ENCODE peak calls at places on chromosome 4, in six cellular contexts. B is CD8-positive, alpha-beta T cell; U is CD8-positive, alpha-beta memory T cell; K is H9; O is ovary; Q is aorta. F is an unnamed sample. For H3K4me1 and H3K27me3, the result is how much of the 10 kb centered on the place peaks cover.

GRCh38 chr4:22897520-22898108 is 204.9 kb downstream of the GBA3 start:
- DNase-seq in U (no peak), B (no peak), O (no peak), K (peak), Q (no peak), F (peak)

GRCh38 chr4:151540728-151541437 is 131.9 kb downstream of the FHIP1A start:
- DNase-seq in K (no peak), U (no peak), B (no peak), O (no peak), Q (no peak), F (no peak)

GRCh38 chr4:151371045-151371605 is 37.9 kb upstream of the FHIP1A start:
- DNase-seq in U (no peak), Q (no peak), B (no peak), K (no peak), O (no peak), F (no peak)

GRCh38 chr4:99324978-99325377 is 3.8 kb upstream of the ADH1B start:
- DNase-seq in K (no peak), Q (peak), B (no peak), U (no peak), O (peak), F (no peak)

GRCh38 chr4:184746532-184746870 is 12.6 kb upstream of the CENPU start:
- DNase-seq in U (no peak), Q (no peak), B (no peak), K (no peak), O (peak), F (no peak)

GRCh38 chr4:24810016-24810415 is 14.6 kb downstream of the SOD3 start:
- DNase-seq in U (no peak), O (no peak), Q (no peak), K (no peak), B (no peak), F (no peak)

GRCh38 chr4:137253949-137254348 is 278.3 kb downstream of the PCDH18 start:
- DNase-seq in B (no peak), O (no peak), Q (no peak), U (no peak), K (no peak), F (no peak)

GRCh38 chr4:185283723-185284122 is 74.3 kb downstream of the SNX25 start:
- DNase-seq in B (no peak), K (no peak), Q (no peak), U (no peak), O (no peak), F (no peak)

GRCh38 chr4:128812360-128812958 is 3.0 kb downstream of the JADE1 start:
- DNase-seq in O (no peak), U (no peak), B (no peak), K (peak), Q (no peak), F (no peak)

GRCh38 chr4:2849267-2850140 is 5.9 kb downstream of the ADD1 start:
- DNase-seq in K (no peak), Q (no peak), B (no peak), U (no peak), O (no peak), F (no peak)

GRCh38 chr4:133152801-133153526 is 3.9 kb downstream of the PCDH10 start:
- DNase-seq in Q (no peak), B (no peak), O (no peak), U (no peak), K (peak), F (no peak)

GRCh38 chr4:121308328-121308663 is 72.5 kb downstream of the QRFPR start:
- DNase-seq in K (no peak), B (no peak), U (no peak), Q (no peak), O (no peak), F (peak)

GRCh38 chr4:76489799-76490176 is 54.8 kb downstream of the SHROOM3 start:
- DNase-seq in Q (no peak), O (no peak), K (no peak), U (no peak), B (no peak), F (no peak)

GRCh38 chr4:104641427-104641826 is 146.7 kb upstream of the CXXC4 start:
- DNase-seq in O (no peak), B (no peak), Q (no peak), U (no peak), K (no peak), F (no peak)

GRCh38 chr4:58261526-58261925 is 1151.3 kb upstream of the IGFBP7 start:
- DNase-seq in O (no peak), B (no peak), K (no peak), U (no peak), Q (no peak), F (no peak)

GRCh38 chr4:8773124-8773931 is 98.3 kb downstream of the HMX1 start:
- DNase-seq in B (no peak), K (no peak), U (no peak), Q (peak), O (peak), F (no peak)

GRCh38 chr4:1515156-1515555 is 108.9 kb upstream of the NKX1-1 start:
- DNase-seq in U (no peak), B (no peak), O (no peak), Q (no peak), K (no peak), F (no peak)

GRCh38 chr4:138567696-138568095 is 325.5 kb upstream of the SLC7A11 start:
- DNase-seq in U (no peak), B (no peak), K (no peak), O (no peak), Q (no peak), F (no peak)

GRCh38 chr4:188658958-188659522 is 519.8 kb downstream of the TRIML1 start:
- DNase-seq in Q (no peak), K (peak), O (no peak), U (no peak), B (no peak), F (no peak)

GRCh38 chr4:108426493-108426892 is 193.9 kb upstream of the RPL34 start:
- DNase-seq in K (no peak), Q (no peak), O (no peak), U (no peak), B (no peak), F (peak)

GRCh38 chr4:28334221-28334620 is 1473.6 kb downstream of the STIM2 start:
- DNase-seq in K (no peak), B (no peak), Q (no peak), U (no peak), O (no peak), F (no peak)

GRCh38 chr4:136644279-136644678 is 888.0 kb downstream of the PCDH18 start:
- DNase-seq in B (no peak), O (no peak), U (no peak), K (no peak), Q (no peak), F (no peak)

GRCh38 chr4:113008726-113009125 is 40.7 kb upstream of the ANK2 start:
- DNase-seq in K (no peak), O (no peak), B (no peak), Q (no peak), U (no peak), F (no peak)

GRCh38 chr4:48722509-48723446 is 57.3 kb downstream of the FRYL start:
- DNase-seq in K (no peak), Q (no peak), O (no peak), B (no peak), U (no peak), F (no peak)

GRCh38 chr4:174561556-174561955 is 39.3 kb upstream of the HPGD start:
- DNase-seq in B (no peak), O (no peak), K (no peak), Q (no peak), U (no peak), F (no peak)

GRCh38 chr4:134365852-134366251 is 164.3 kb upstream of the PABPC4L start:
- DNase-seq in Q (no peak), K (no peak), B (no peak), U (no peak), O (no peak), F (no peak)

GRCh38 chr4:182804131-182804530 is 113.1 kb downstream of the DCTD start:
- DNase-seq in Q (no peak), O (no peak), B (no peak), K (no peak), U (no peak), F (no peak)

GRCh38 chr4:176635372-176636261 is 157.1 kb downstream of the VEGFC start:
- DNase-seq in U (no peak), O (no peak), Q (no peak), B (no peak), K (no peak), F (no peak)

GRCh38 chr4:160110891-160111290 is 1008.0 kb downstream of the RAPGEF2 start:
- DNase-seq in K (no peak), Q (no peak), O (no peak), B (no peak), U (no peak), F (no peak)

GRCh38 chr4:153113061-153113837 is 91.0 kb upstream of the TRIM2 start:
- DNase-seq in U (no peak), O (no peak), B (no peak), K (no peak), Q (no peak), F (no peak)

GRCh38 chr4:42654606-42655005 is 2.3 kb downstream of the ATP8A1 start:
- DNase-seq in K (no peak), Q (no peak), O (no peak), B (no peak), U (no peak), F (peak)

GRCh38 chr4:30716158-30716557 is 4.0 kb upstream of the PCDH7 start:
- DNase-seq in K (no peak), O (no peak), B (no peak), U (no peak), Q (no peak), F (no peak)

GRCh38 chr4:74297556-74297955 is 10.7 kb upstream of the EPGN start:
- DNase-seq in O (no peak), U (no peak), Q (no peak), B (no peak), K (no peak), F (no peak)
- H3K27ac ChIP-seq in O (no peak), U (no peak), Q (no peak), B (no peak), K (no peak), F (no peak)

DNA sequence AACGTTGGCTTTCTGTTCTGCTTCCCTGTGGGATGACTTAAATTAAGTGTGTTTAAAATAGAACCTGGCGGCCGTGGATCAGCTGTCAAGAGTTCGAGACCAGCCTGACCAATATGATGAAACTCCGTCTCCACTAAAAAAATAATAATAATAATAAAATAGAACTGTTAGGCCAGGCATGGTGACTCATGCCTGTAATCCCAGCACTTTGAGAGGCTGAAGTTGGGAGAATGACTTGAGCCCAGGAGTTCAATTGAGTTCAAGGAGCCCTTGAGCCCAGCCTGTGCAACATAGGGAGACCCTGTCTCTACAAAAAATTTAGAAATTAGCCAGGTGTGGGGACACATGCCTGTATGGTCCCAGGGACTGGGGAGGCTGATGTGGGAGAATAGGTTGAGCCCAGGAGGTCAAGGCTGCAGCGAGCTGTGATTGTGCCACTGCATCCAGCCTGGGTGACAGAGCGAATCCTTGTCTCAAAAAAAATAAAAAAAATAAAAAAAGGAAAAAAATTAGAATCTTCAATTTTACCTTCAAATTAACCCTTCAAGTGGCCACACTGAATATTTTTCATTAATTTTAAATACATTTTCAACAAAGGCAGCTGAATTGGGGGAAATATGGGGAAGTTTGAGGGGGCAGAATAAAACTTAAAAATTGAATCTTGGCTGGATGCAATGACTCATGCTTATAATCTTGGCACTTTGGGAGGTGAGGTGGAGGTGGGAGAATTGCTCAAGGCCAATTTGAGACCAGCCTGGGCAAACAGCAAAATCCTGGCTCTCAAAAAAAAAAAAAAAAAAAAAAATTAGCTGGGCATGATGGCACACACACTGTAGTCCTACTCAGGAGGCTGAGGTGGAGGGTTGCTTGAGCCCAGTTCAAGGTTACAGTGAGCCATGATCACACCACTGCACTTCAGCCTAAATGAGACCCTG is 31.8 kb upstream of the HSD17B13 start:
- DNase-seq in O (no peak), Q (no peak), B (no peak), U (no peak), K (no peak), F (no peak)
- H3K4me1 ChIP-seq in O (under half), Q (under half), B (under half), U (under half), K (under half), F (under half)

DNA sequence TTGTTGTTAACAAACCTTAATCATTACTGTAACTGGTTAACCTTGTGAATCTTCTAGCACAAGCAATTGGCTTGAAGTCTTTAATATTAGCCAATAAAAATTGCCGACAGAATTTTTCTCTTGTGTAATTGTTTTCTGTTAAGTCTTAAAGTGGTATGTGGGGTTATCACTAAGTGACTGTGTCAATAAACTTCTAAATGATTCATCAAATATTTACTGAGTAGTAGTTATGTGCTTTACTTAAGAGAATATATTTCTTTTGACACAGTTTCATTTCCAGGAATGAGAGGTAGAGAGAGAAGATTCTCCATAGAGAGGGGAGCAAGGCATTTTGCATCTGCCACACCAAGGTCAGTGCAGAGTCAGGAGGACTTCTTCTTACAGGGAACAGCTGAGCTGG is 2361.6 kb upstream of the AGA start:
- DNase-seq in U (no peak), O (no peak), K (no peak), Q (no peak), B (no peak), F (no peak)
- H3K27me3 ChIP-seq in U (under half), O (under half), K (under half), Q (under half), B (under half), F (under half)

GRCh38 chr4:140738111-140738510 is 18.1 kb downstream of the TBC1D9 start:
- DNase-seq in O (no peak), K (no peak), U (no peak), Q (no peak), B (no peak), F (no peak)

GRCh38 chr4:140742838-140743193 is 13.4 kb downstream of the TBC1D9 start:
- DNase-seq in K (no peak), Q (no peak), O (no peak), U (no peak), B (no peak), F (no peak)

GRCh38 chr4:140740906-140741670 is 15.1 kb downstream of the TBC1D9 start:
- DNase-seq in Q (no peak), U (no peak), K (no peak), O (no peak), B (no peak), F (no peak)

GRCh38 chr4:140740422-140740821 is 15.8 kb downstream of the TBC1D9 start:
- DNase-seq in U (no peak), O (no peak), Q (no peak), K (no peak), B (no peak), F (no peak)

DNA sequence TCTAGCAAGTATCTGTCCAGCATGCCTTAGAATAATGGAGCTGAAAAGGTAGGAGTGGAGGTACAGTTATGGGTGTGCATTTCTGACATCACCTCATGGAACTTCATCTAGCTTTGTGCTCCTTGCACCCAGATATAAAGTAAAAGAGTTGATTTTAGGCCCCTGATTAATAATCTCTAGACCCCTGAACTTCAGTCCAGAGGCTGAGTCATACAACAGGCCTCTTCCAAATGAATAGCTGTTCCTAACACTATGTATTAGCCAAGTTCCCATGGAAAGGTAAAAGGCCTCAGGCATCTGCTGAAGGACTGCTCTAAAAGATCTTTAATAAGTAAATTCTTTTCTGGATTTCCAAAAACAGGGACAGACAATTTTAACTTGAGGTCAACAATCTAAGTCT is 16.2 kb downstream of the TBC1D9 start:
- DNase-seq in O (no peak), Q (no peak), B (no peak), K (no peak), U (no peak), F (no peak)
- H3K27ac ChIP-seq in O (no peak), Q (no peak), B (no peak), K (no peak), U (no peak), F (no peak)

F was measured in CD4-positive, CD25-positive, alpha-beta regulatory T cell.